ENCODE peak calls at places on chromosomes 11 and 22, in ten cellular contexts. L, C, V, R, D, O, E, M, S and A are unnamed samples.

GRCh38 chr11:86693501-86693900 is 21.1 kb upstream of the ME3 start:
- DNase-seq in L (no peak), C (no peak), V (no peak), R (no peak), D (no peak), O (no peak), E (no peak), M (no peak), S (no peak), A (no peak)

GRCh38 chr11:70159612-70160570 is 43.2 kb upstream of the FADD start:
- DNase-seq in L (no peak), C (no peak), V (peak), R (no peak), D (no peak), O (peak), E (no peak), M (peak), S (peak), A (no peak)

GRCh38 chr11:133070790-133071189 is 461.5 kb downstream of the OPCML start:
- DNase-seq in L (no peak), C (no peak), V (no peak), R (no peak), D (no peak), O (no peak), E (no peak), M (no peak), S (no peak), A (no peak)

GRCh38 chr22:47064416-47064815 is 302.0 kb downstream of the TBC1D22A start:
- DNase-seq in L (no peak), C (no peak), V (no peak), R (no peak), D (no peak), O (no peak), E (no peak), M (no peak), S (no peak), A (no peak)

GRCh38 chr22:22553735-22554134 is 5.3 kb downstream of the PRAME start:
- DNase-seq in L (no peak), C (peak), V (no peak), R (no peak), D (no peak), O (no peak), E (no peak), M (no peak), S (no peak), A (no peak)

GRCh38 chr11:110797453-110797852 is 85.2 kb upstream of the ARHGAP20 start:
- DNase-seq in L (no peak), C (no peak), V (no peak), R (no peak), D (no peak), O (no peak), E (no peak), M (no peak), S (no peak), A (peak)

GRCh38 chr22:21921729-21922128 is 30.9 kb downstream of the PPM1F start:
- DNase-seq in L (no peak), C (no peak), V (peak), R (no peak), D (no peak), O (no peak), E (no peak), M (no peak), S (no peak), A (no peak)

GRCh38 chr11:34514050-34514449 is 456 bp upstream of the ELF5 start:
- DNase-seq in L (no peak), C (no peak), V (no peak), R (no peak), D (no peak), O (no peak), E (no peak), M (no peak), S (no peak), A (no peak)

GRCh38 chr11:130161441-130161840 is 1.9 kb downstream of the ST14 start:
- DNase-seq in L (no peak), C (no peak), V (no peak), R (no peak), D (no peak), O (no peak), E (no peak), M (no peak), S (no peak), A (no peak)